ENCODE peak calls at places on chromosome 5, in seven cellular contexts. One of them, this sample, is unnamed.

GRCh38 chr5:617896-618295 is 5.8 kb downstream of the CEP72 start:
- DNase-seq in CD8-positive, alpha-beta memory T cell: no peak
- DNase-seq in CD4-positive, alpha-beta memory T cell: no peak
- DNase-seq in tibial nerve: no peak
- DNase-seq in GM06990: no peak
- DNase-seq in bronchial epithelial cell: no peak
- DNase-seq in CD4-positive, CD25-positive, alpha-beta regulatory T cell: no peak
- DNase-seq in this sample: no peak

GRCh38 chr5:175556794-175557193 is 78.4 kb downstream of the SFXN1 start:
- DNase-seq in GM06990: no peak
- DNase-seq in bronchial epithelial cell: no peak
- DNase-seq in CD8-positive, alpha-beta memory T cell: no peak
- DNase-seq in CD4-positive, CD25-positive, alpha-beta regulatory T cell: no peak
- DNase-seq in CD4-positive, alpha-beta memory T cell: no peak
- DNase-seq in tibial nerve: no peak
- DNase-seq in this sample: no peak

GRCh38 chr5:43773032-43773830 is 170.3 kb downstream of the NNT start:
- DNase-seq in tibial nerve: no peak
- DNase-seq in bronchial epithelial cell: peak; percentile 82
- DNase-seq in CD4-positive, CD25-positive, alpha-beta regulatory T cell: no peak
- DNase-seq in CD4-positive, alpha-beta memory T cell: no peak
- DNase-seq in GM06990: no peak
- DNase-seq in CD8-positive, alpha-beta memory T cell: no peak
- DNase-seq in this sample: no peak

GRCh38 chr5:145838276-145838675 is 3.1 kb upstream of the PRELID2 start:
- DNase-seq in CD8-positive, alpha-beta memory T cell: no peak
- DNase-seq in GM06990: no peak
- DNase-seq in CD4-positive, alpha-beta memory T cell: no peak
- DNase-seq in CD4-positive, CD25-positive, alpha-beta regulatory T cell: no peak
- DNase-seq in bronchial epithelial cell: no peak
- DNase-seq in tibial nerve: no peak
- DNase-seq in this sample: no peak

GRCh38 chr5:72167790-72168189 is 60.5 kb downstream of the MAP1B start:
- DNase-seq in CD8-positive, alpha-beta memory T cell: no peak
- DNase-seq in CD4-positive, CD25-positive, alpha-beta regulatory T cell: no peak
- DNase-seq in CD4-positive, alpha-beta memory T cell: no peak
- DNase-seq in GM06990: no peak
- DNase-seq in bronchial epithelial cell: no peak
- DNase-seq in tibial nerve: no peak
- DNase-seq in this sample: no peak

GRCh38 chr5:74342948-74343682 is 297.4 kb downstream of the ENC1 start:
- DNase-seq in bronchial epithelial cell: peak; percentile 89
- DNase-seq in GM06990: no peak
- DNase-seq in tibial nerve: no peak
- DNase-seq in CD4-positive, alpha-beta memory T cell: no peak
- DNase-seq in CD4-positive, CD25-positive, alpha-beta regulatory T cell: no peak
- DNase-seq in CD8-positive, alpha-beta memory T cell: no peak
- DNase-seq in this sample: no peak

GRCh38 chr5:65927497-65928340 is 1.3 kb downstream of the ERBIN start:
- DNase-seq in bronchial epithelial cell: peak; percentile 64
- DNase-seq in CD4-positive, alpha-beta memory T cell: peak; percentile 32
- DNase-seq in CD4-positive, CD25-positive, alpha-beta regulatory T cell: peak; percentile 6
- DNase-seq in CD8-positive, alpha-beta memory T cell: peak; percentile 54
- DNase-seq in tibial nerve: no peak
- DNase-seq in GM06990: peak; percentile 14
- DNase-seq in this sample: no peak

GRCh38 chr5:85512896-85513295 is 1104.8 kb upstream of the COX7C start:
- DNase-seq in tibial nerve: no peak
- DNase-seq in CD4-positive, alpha-beta memory T cell: no peak
- DNase-seq in GM06990: no peak
- DNase-seq in CD4-positive, CD25-positive, alpha-beta regulatory T cell: no peak
- DNase-seq in bronchial epithelial cell: no peak
- DNase-seq in CD8-positive, alpha-beta memory T cell: no peak
- DNase-seq in this sample: no peak

GRCh38 chr5:144467795-144468194 is 297.1 kb downstream of the KCTD16 start:
- DNase-seq in CD4-positive, alpha-beta memory T cell: no peak
- DNase-seq in CD8-positive, alpha-beta memory T cell: no peak
- DNase-seq in CD4-positive, CD25-positive, alpha-beta regulatory T cell: no peak
- DNase-seq in tibial nerve: peak; percentile 6
- DNase-seq in bronchial epithelial cell: peak; percentile 37
- DNase-seq in GM06990: no peak
- DNase-seq in this sample: no peak

GRCh38 chr5:154077692-154078091 is 38.9 kb downstream of the MFAP3 start:
- DNase-seq in bronchial epithelial cell: peak; percentile 75
- DNase-seq in CD4-positive, alpha-beta memory T cell: no peak
- DNase-seq in GM06990: no peak
- DNase-seq in CD8-positive, alpha-beta memory T cell: no peak
- DNase-seq in CD4-positive, CD25-positive, alpha-beta regulatory T cell: no peak
- DNase-seq in tibial nerve: no peak
- DNase-seq in this sample: no peak

GRCh38 chr5:151155149-151155776 is 2.3 kb downstream of the ANXA6 start:
- DNase-seq in tibial nerve: no peak
- DNase-seq in CD8-positive, alpha-beta memory T cell: peak; percentile 78
- DNase-seq in GM06990: peak; percentile 46
- DNase-seq in CD4-positive, alpha-beta memory T cell: peak; percentile 66
- DNase-seq in bronchial epithelial cell: no peak
- DNase-seq in CD4-positive, CD25-positive, alpha-beta regulatory T cell: peak; percentile 51
- DNase-seq in this sample: peak; percentile 53

GRCh38 chr5:149632311-149633251 is 51.3 kb downstream of the ARHGEF37 start:
- DNase-seq in CD4-positive, alpha-beta memory T cell: no peak
- DNase-seq in CD4-positive, CD25-positive, alpha-beta regulatory T cell: no peak
- DNase-seq in bronchial epithelial cell: peak; percentile 98
- DNase-seq in tibial nerve: no peak
- DNase-seq in CD8-positive, alpha-beta memory T cell: no peak
- DNase-seq in GM06990: no peak
- DNase-seq in this sample: no peak

GRCh38 chr5:9057406-9058000 is 488.4 kb downstream of the SEMA5A start:
- DNase-seq in CD4-positive, CD25-positive, alpha-beta regulatory T cell: no peak
- DNase-seq in GM06990: no peak
- DNase-seq in CD4-positive, alpha-beta memory T cell: no peak
- DNase-seq in bronchial epithelial cell: no peak
- DNase-seq in CD8-positive, alpha-beta memory T cell: no peak
- DNase-seq in tibial nerve: no peak
- DNase-seq in this sample: no peak

GRCh38 chr5:78716221-78716620 is 67.6 kb upstream of the LHFPL2 start:
- DNase-seq in bronchial epithelial cell: no peak
- DNase-seq in CD8-positive, alpha-beta memory T cell: no peak
- DNase-seq in CD4-positive, CD25-positive, alpha-beta regulatory T cell: no peak
- DNase-seq in tibial nerve: no peak
- DNase-seq in CD4-positive, alpha-beta memory T cell: no peak
- DNase-seq in GM06990: no peak
- DNase-seq in this sample: no peak

GRCh38 chr5:96315431-96315830 is 117.6 kb downstream of the PCSK1 start:
- DNase-seq in CD4-positive, alpha-beta memory T cell: no peak
- DNase-seq in tibial nerve: no peak
- DNase-seq in CD4-positive, CD25-positive, alpha-beta regulatory T cell: no peak
- DNase-seq in bronchial epithelial cell: no peak
- DNase-seq in CD8-positive, alpha-beta memory T cell: no peak
- DNase-seq in GM06990: no peak
- DNase-seq in this sample: no peak

GRCh38 chr5:87539839-87540238 is 127.1 kb upstream of the CCNH start:
- DNase-seq in bronchial epithelial cell: no peak
- DNase-seq in CD4-positive, alpha-beta memory T cell: no peak
- DNase-seq in tibial nerve: no peak
- DNase-seq in GM06990: no peak
- DNase-seq in CD8-positive, alpha-beta memory T cell: no peak
- DNase-seq in CD4-positive, CD25-positive, alpha-beta regulatory T cell: no peak
- DNase-seq in this sample: no peak

GRCh38 chr5:121887727-121888126 is 36.0 kb downstream of the FTMT start:
- DNase-seq in GM06990: no peak
- DNase-seq in CD4-positive, CD25-positive, alpha-beta regulatory T cell: no peak
- DNase-seq in bronchial epithelial cell: no peak
- DNase-seq in tibial nerve: no peak
- DNase-seq in CD8-positive, alpha-beta memory T cell: no peak
- DNase-seq in CD4-positive, alpha-beta memory T cell: no peak
- DNase-seq in this sample: no peak

GRCh38 chr5:14659821-14660607 is 4.5 kb upstream of the OTULIN start:
- DNase-seq in CD8-positive, alpha-beta memory T cell: no peak
- DNase-seq in GM06990: no peak
- DNase-seq in CD4-positive, CD25-positive, alpha-beta regulatory T cell: no peak
- DNase-seq in tibial nerve: no peak
- DNase-seq in bronchial epithelial cell: peak; percentile 100
- DNase-seq in CD4-positive, alpha-beta memory T cell: no peak
- DNase-seq in this sample: no peak

GRCh38 chr5:149887622-149888183 is 56.9 kb downstream of the PDE6A start:
- DNase-seq in CD8-positive, alpha-beta memory T cell: no peak
- DNase-seq in bronchial epithelial cell: no peak
- DNase-seq in tibial nerve: no peak
- DNase-seq in CD4-positive, alpha-beta memory T cell: no peak
- DNase-seq in CD4-positive, CD25-positive, alpha-beta regulatory T cell: no peak
- DNase-seq in GM06990: no peak
- DNase-seq in this sample: no peak

GRCh38 chr5:468401-468800 is 25.4 kb downstream of the EXOC3 start:
- DNase-seq in CD4-positive, alpha-beta memory T cell: no peak
- DNase-seq in bronchial epithelial cell: no peak
- DNase-seq in CD8-positive, alpha-beta memory T cell: no peak
- DNase-seq in GM06990: no peak
- DNase-seq in CD4-positive, CD25-positive, alpha-beta regulatory T cell: no peak
- DNase-seq in tibial nerve: no peak
- DNase-seq in this sample: no peak

GRCh38 chr5:158162026-158162425 is 303.1 kb upstream of the CLINT1 start:
- DNase-seq in CD4-positive, alpha-beta memory T cell: no peak
- DNase-seq in GM06990: no peak
- DNase-seq in CD4-positive, CD25-positive, alpha-beta regulatory T cell: no peak
- DNase-seq in bronchial epithelial cell: no peak
- DNase-seq in tibial nerve: no peak
- DNase-seq in CD8-positive, alpha-beta memory T cell: no peak
- DNase-seq in this sample: no peak

GRCh38 chr5:5883562-5883961 is 461.1 kb downstream of the ICE1 start:
- DNase-seq in bronchial epithelial cell: no peak
- DNase-seq in CD8-positive, alpha-beta memory T cell: no peak
- DNase-seq in CD4-positive, CD25-positive, alpha-beta regulatory T cell: no peak
- DNase-seq in tibial nerve: no peak
- DNase-seq in GM06990: no peak
- DNase-seq in CD4-positive, alpha-beta memory T cell: no peak
- DNase-seq in this sample: no peak

GRCh38 chr5:5882706-5883105 is 460.2 kb downstream of the ICE1 start:
- DNase-seq in bronchial epithelial cell: no peak
- DNase-seq in CD8-positive, alpha-beta memory T cell: no peak
- DNase-seq in CD4-positive, CD25-positive, alpha-beta regulatory T cell: no peak
- DNase-seq in CD4-positive, alpha-beta memory T cell: no peak
- DNase-seq in GM06990: no peak
- DNase-seq in tibial nerve: no peak
- DNase-seq in this sample: no peak

GRCh38 chr5:5884593-5884992 is 462.1 kb downstream of the ICE1 start:
- DNase-seq in tibial nerve: no peak
- DNase-seq in CD8-positive, alpha-beta memory T cell: no peak
- DNase-seq in GM06990: no peak
- DNase-seq in CD4-positive, CD25-positive, alpha-beta regulatory T cell: no peak
- DNase-seq in CD4-positive, alpha-beta memory T cell: no peak
- DNase-seq in bronchial epithelial cell: no peak
- DNase-seq in this sample: no peak

GRCh38 chr5:5881294-5881693 is 458.8 kb downstream of the ICE1 start:
- DNase-seq in CD8-positive, alpha-beta memory T cell: no peak
- DNase-seq in tibial nerve: no peak
- DNase-seq in GM06990: no peak
- DNase-seq in bronchial epithelial cell: no peak
- DNase-seq in CD4-positive, CD25-positive, alpha-beta regulatory T cell: no peak
- DNase-seq in CD4-positive, alpha-beta memory T cell: no peak
- DNase-seq in this sample: no peak

DNA sequence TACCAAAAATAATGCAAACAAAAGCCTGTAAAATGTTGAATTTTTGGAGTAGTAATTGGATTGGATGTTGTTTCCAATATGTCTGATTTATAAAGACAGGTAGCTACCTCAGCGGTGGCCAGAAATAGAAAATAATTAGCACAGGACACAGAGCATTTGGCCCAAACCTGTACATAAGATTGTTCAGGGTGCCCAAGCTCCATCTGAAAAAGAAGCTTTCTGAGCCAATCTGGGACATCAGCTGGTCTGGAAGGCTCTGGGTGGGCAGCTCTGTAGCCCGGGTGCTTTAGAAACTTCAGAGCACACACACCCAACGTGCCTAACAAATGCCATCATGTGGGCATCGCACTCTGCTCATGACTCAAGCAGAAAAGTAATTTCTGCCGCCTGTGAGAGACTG is 460.6 kb downstream of the ICE1 start:
- DNase-seq in CD4-positive, alpha-beta memory T cell: no peak
- DNase-seq in CD8-positive, alpha-beta memory T cell: no peak
- DNase-seq in CD4-positive, CD25-positive, alpha-beta regulatory T cell: no peak
- DNase-seq in tibial nerve: no peak
- DNase-seq in bronchial epithelial cell: no peak
- DNase-seq in GM06990: no peak
- DNase-seq in this sample: no peak
- H3K27me3 ChIP-seq in CD4-positive, alpha-beta memory T cell: no peaks in the 10 kb centered on the region
- H3K27me3 ChIP-seq in CD8-positive, alpha-beta memory T cell: no peaks in the 10 kb centered on the region
- H3K27me3 ChIP-seq in CD4-positive, CD25-positive, alpha-beta regulatory T cell: no peaks in the 10 kb centered on the region
- H3K27me3 ChIP-seq in tibial nerve: peaks cover 4% of the 10 kb centered on the region
- H3K27me3 ChIP-seq in bronchial epithelial cell: no peaks in the 10 kb centered on the region
- H3K27me3 ChIP-seq in GM06990: no peaks in the 10 kb centered on the region
- H3K27me3 ChIP-seq in this sample: no peaks in the 10 kb centered on the region

GRCh38 chr5:135054546-135054945 is 20.5 kb upstream of the PITX1 start:
- DNase-seq in GM06990: no peak
- DNase-seq in bronchial epithelial cell: no peak
- DNase-seq in CD4-positive, CD25-positive, alpha-beta regulatory T cell: no peak
- DNase-seq in CD8-positive, alpha-beta memory T cell: no peak
- DNase-seq in CD4-positive, alpha-beta memory T cell: no peak
- DNase-seq in tibial nerve: no peak
- DNase-seq in this sample: no peak
- H3K27me3 ChIP-seq in GM06990: no peaks in the 10 kb centered on the region
- H3K27me3 ChIP-seq in bronchial epithelial cell: no peaks in the 10 kb centered on the region
- H3K27me3 ChIP-seq in CD4-positive, CD25-positive, alpha-beta regulatory T cell: peaks cover 15% of the 10 kb centered on the region
- H3K27me3 ChIP-seq in CD8-positive, alpha-beta memory T cell: no peaks in the 10 kb centered on the region
- H3K27me3 ChIP-seq in CD4-positive, alpha-beta memory T cell: peaks cover 3% of the 10 kb centered on the region
- H3K27me3 ChIP-seq in tibial nerve: peaks cover 48% of the 10 kb centered on the region
- H3K27me3 ChIP-seq in this sample: peaks cover 4% of the 10 kb centered on the region

DNA sequence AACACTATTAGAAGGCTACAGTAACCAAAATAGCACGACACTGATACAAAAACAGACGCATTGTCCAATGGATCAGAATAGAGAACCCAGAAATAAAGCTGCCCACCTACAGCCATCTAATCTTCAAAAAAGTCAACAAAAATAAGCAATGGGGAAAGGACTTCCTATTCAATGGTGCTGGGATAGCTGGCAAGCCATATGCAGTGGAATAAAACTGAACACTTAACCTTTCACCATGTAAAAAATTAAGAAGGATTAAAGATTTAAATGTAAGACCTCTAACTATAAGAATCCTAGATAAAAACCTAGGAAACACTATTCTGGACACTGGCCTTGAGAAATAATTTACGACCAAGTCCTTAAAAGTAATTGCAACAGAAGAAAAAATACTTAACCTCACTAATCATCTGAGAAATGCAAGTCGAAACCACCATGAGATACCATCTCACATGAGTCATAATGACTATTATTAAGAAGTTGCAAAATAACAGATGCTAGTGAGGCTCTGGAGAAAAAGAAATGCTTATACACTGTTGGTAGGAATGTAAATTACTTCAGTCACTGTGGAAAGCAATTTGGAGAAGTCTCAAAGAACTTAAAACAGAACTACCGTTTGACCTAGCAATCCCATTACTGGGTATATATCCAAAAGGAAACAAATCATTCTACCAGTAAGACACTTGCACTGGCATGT is 203.3 kb upstream of the CDH9 start:
- DNase-seq in GM06990: no peak
- DNase-seq in CD4-positive, alpha-beta memory T cell: no peak
- DNase-seq in tibial nerve: no peak
- DNase-seq in CD8-positive, alpha-beta memory T cell: no peak
- DNase-seq in CD4-positive, CD25-positive, alpha-beta regulatory T cell: no peak
- DNase-seq in bronchial epithelial cell: peak; percentile 97
- DNase-seq in this sample: no peak
- H3K27me3 ChIP-seq in GM06990: no peaks in the 10 kb centered on the region
- H3K27me3 ChIP-seq in CD4-positive, alpha-beta memory T cell: no peaks in the 10 kb centered on the region
- H3K27me3 ChIP-seq in tibial nerve: no peaks in the 10 kb centered on the region
- H3K27me3 ChIP-seq in CD8-positive, alpha-beta memory T cell: no peaks in the 10 kb centered on the region
- H3K27me3 ChIP-seq in CD4-positive, CD25-positive, alpha-beta regulatory T cell: no peaks in the 10 kb centered on the region
- H3K27me3 ChIP-seq in bronchial epithelial cell: no peaks in the 10 kb centered on the region
- H3K27me3 ChIP-seq in this sample: no peaks in the 10 kb centered on the region

GRCh38 chr5:169222934-169223594 is 77.9 kb downstream of the SLIT3 start:
- DNase-seq in CD8-positive, alpha-beta memory T cell: no peak
- DNase-seq in GM06990: no peak
- DNase-seq in CD4-positive, CD25-positive, alpha-beta regulatory T cell: no peak
- DNase-seq in bronchial epithelial cell: no peak
- DNase-seq in CD4-positive, alpha-beta memory T cell: no peak
- DNase-seq in tibial nerve: no peak
- DNase-seq in this sample: no peak
- H3K27me3 ChIP-seq in CD8-positive, alpha-beta memory T cell: no peaks in the 10 kb centered on the region
- H3K27me3 ChIP-seq in GM06990: peaks cover 1% of the 10 kb centered on the region
- H3K27me3 ChIP-seq in CD4-positive, CD25-positive, alpha-beta regulatory T cell: no peaks in the 10 kb centered on the region
- H3K27me3 ChIP-seq in bronchial epithelial cell: no peaks in the 10 kb centered on the region
- H3K27me3 ChIP-seq in CD4-positive, alpha-beta memory T cell: no peaks in the 10 kb centered on the region
- H3K27me3 ChIP-seq in tibial nerve: no peaks in the 10 kb centered on the region
- H3K27me3 ChIP-seq in this sample: no peaks in the 10 kb centered on the region

This sample was measured in effector memory CD4-positive, alpha-beta T cell.